ENCODE peak calls at places on chromosomes 5 and 9, in five cellular contexts. J is NCI-H774; E is stimulated activated CD4-positive, alpha-beta T cell treated with anti-CD3 and anti-CD28 coated beads, Interleukin-2, amount 100 ng/mL, for 48 hours; V is adipocyte; I is NT2/D1. G is an unnamed sample.

GRCh38 chr9:89661956-89662717 is 57.3 kb downstream of the GADD45G start:
- DNase-seq in J (peak; percentile 97), E (no peak), V (peak; percentile 79), I (peak; percentile 97), G (no peak)

GRCh38 chr9:116495725-116496124 is 191.4 kb upstream of the TRIM32 start:
- DNase-seq in J (no peak), E (no peak), V (no peak), I (no peak), G (no peak)

GRCh38 chr5:17743580-17744435 is 109.5 kb downstream of the TAF11L14 start:
- DNase-seq in J (no peak), E (no peak), V (peak; percentile 87), I (no peak), G (no peak)

GRCh38 chr9:97638666-97639065 is 5.0 kb downstream of the NCBP1 start:
- DNase-seq in J (no peak), E (no peak), V (peak; percentile 9), I (no peak), G (no peak)

GRCh38 chr9:81578606-81579005 is 110.7 kb downstream of the TLE1 start:
- DNase-seq in J (no peak), E (no peak), V (peak; percentile 33), I (no peak), G (no peak)

GRCh38 chr9:101582593-101582992 is 12.2 kb downstream of the PPP3R2 start:
- DNase-seq in J (no peak), E (no peak), V (peak; percentile 42), I (no peak), G (no peak)

GRCh38 chr5:17831279-17831678 is 197.0 kb downstream of the TAF11L14 start:
- DNase-seq in J (peak; percentile 53), E (no peak), V (no peak), I (no peak), G (no peak)

GRCh38 chr5:93723005-93723404 is 18.4 kb downstream of the POU5F2 start:
- DNase-seq in J (no peak), E (no peak), V (no peak), I (no peak), G (no peak)

GRCh38 chr9:91771864-91772263 is 178.2 kb downstream of the ROR2 start:
- DNase-seq in J (no peak), E (no peak), V (no peak), I (no peak), G (no peak)

GRCh38 chr5:66174338-66174737 is 30.2 kb downstream of the SREK1 start:
- DNase-seq in J (no peak), E (no peak), V (peak; percentile 59), I (no peak), G (no peak)

GRCh38 chr5:171450423-171451246 is 31.2 kb downstream of the FGF18 start:
- DNase-seq in J (no peak), E (no peak), V (peak; percentile 90), I (no peak), G (no peak)

GRCh38 chr9:136566899-136567298 is 21.1 kb upstream of the NOTCH1 start:
- DNase-seq in J (no peak), E (no peak), V (peak; percentile 42), I (no peak), G (no peak)

GRCh38 chr5:110333384-110333783 is 393.1 kb downstream of the TMEM232 start:
- DNase-seq in J (no peak), E (no peak), V (no peak), I (peak; percentile 18), G (no peak)

GRCh38 chr9:8876303-8876702 is 1076.7 kb upstream of the DMAC1 start:
- DNase-seq in J (no peak), E (no peak), V (no peak), I (no peak), G (no peak)

GRCh38 chr5:16461782-16462181 is 3.8 kb downstream of the ZNF622 start:
- DNase-seq in J (no peak), E (no peak), V (peak; percentile 88), I (no peak), G (no peak)

GRCh38 chr5:285991-286557 is 14.6 kb downstream of the PDCD6 start:
- DNase-seq in J (no peak), E (no peak), V (no peak), I (no peak), G (no peak)

GRCh38 chr5:93620487-93621339 is 37.7 kb downstream of the NR2F1 start:
- DNase-seq in J (peak; percentile 86), E (peak; percentile 40), V (peak; percentile 90), I (no peak), G (peak; percentile 80)

GRCh38 chr5:78555870-78556269 is 92.7 kb downstream of the LHFPL2 start:
- DNase-seq in J (no peak), E (no peak), V (no peak), I (no peak), G (no peak)

GRCh38 chr5:178831049-178831448 is 28.7 kb upstream of the ZNF354B start:
- DNase-seq in J (no peak), E (no peak), V (no peak), I (no peak), G (no peak)

GRCh38 chr9:108056083-108056804 is 566.7 kb upstream of the KLF4 start:
- DNase-seq in J (no peak), E (no peak), V (peak; percentile 18), I (no peak), G (no peak)

GRCh38 chr5:73327908-73328455 is 120.6 kb downstream of the FOXD1 start:
- DNase-seq in J (no peak), E (no peak), V (peak; percentile 29), I (no peak), G (no peak)

GRCh38 chr9:8384126-8384525 is 584.5 kb upstream of the DMAC1 start:
- DNase-seq in J (no peak), E (no peak), V (no peak), I (no peak), G (no peak)

GRCh38 chr9:129305246-129305645 is 127.2 kb upstream of the IER5L start:
- DNase-seq in J (no peak), E (no peak), V (no peak), I (no peak), G (no peak)

GRCh38 chr9:114371986-114372917 is 15.5 kb downstream of the AKNA start:
- DNase-seq in J (no peak), E (no peak), V (no peak), I (no peak), G (no peak)

GRCh38 chr5:68656936-68657857 is 436.6 kb upstream of the SLC30A5 start:
- DNase-seq in J (no peak), E (no peak), V (no peak), I (peak; percentile 18), G (no peak)

GRCh38 chr5:135174315-135175096 is 140.5 kb upstream of the PITX1 start:
- DNase-seq in J (no peak), E (no peak), V (no peak), I (no peak), G (no peak)

GRCh38 chr5:122083535-122083934 is 5.5 kb upstream of the LOX start:
- DNase-seq in J (no peak), E (no peak), V (no peak), I (no peak), G (no peak)

GRCh38 chr5:174559566-174560090 is 164.8 kb upstream of the MSX2 start:
- DNase-seq in J (no peak), E (no peak), V (no peak), I (no peak), G (no peak)

GRCh38 chr5:73454379-73455036 is 5.9 kb upstream of the FOXD1 start:
- DNase-seq in J (peak; percentile 86), E (no peak), V (peak; percentile 80), I (no peak), G (no peak)

GRCh38 chr9:86985132-86985531 is 37.8 kb upstream of the GAS1 start:
- DNase-seq in J (no peak), E (no peak), V (no peak), I (no peak), G (no peak)

GRCh38 chr5:10310073-10310779 is 2.5 kb upstream of the CMBL start:
- DNase-seq in J (no peak), E (no peak), V (peak; percentile 71), I (no peak), G (no peak)

GRCh38 chr9:119291554-119291953 is 77.7 kb downstream of the BRINP1 start:
- DNase-seq in J (no peak), E (no peak), V (no peak), I (no peak), G (no peak)

GRCh38 chr5:178786424-178786823 is 56.0 kb upstream of the ZNF354A start:
- DNase-seq in J (no peak), E (no peak), V (no peak), I (no peak), G (no peak)

G was measured in natural killer cell treated with Interleukin-12 subunit alpha and Interleukin-12 subunit beta and Interleukin-15 and Interleukin-18, amount 100 ng/mL, for 72 hours.